ENCODE peak calls at places on chromosome 21, in four cellular contexts. F is kidney, L is fibroblast of lung, Y is tibial nerve. S is an unnamed sample.
A peak's percentile ranks its signal among the peaks of the same experiment; 100 is the strongest.

GRCh38 chr21:23801292-23801691 is 1806.0 kb downstream of the MRPL39 start:
- DNase-seq in F (no peak), L (no peak), Y (no peak), S (no peak)

GRCh38 chr21:41526478-41527087 is 18.6 kb upstream of the TMPRSS2 start:
- DNase-seq in F (no peak), L (no peak), Y (no peak), S (no peak)

GRCh38 chr21:33019885-33020557 is 5.7 kb upstream of the OLIG2 start:
- DNase-seq in F (no peak), L (no peak), Y (no peak), S (no peak)

GRCh38 chr21:39003982-39004775 is 179.1 kb downstream of the PSMG1 start:
- DNase-seq in F (no peak), L (peak; percentile 84), Y (no peak), S (no peak)

GRCh38 chr21:31623664-31624063 is 35.8 kb upstream of the SOD1 start:
- DNase-seq in F (no peak), L (no peak), Y (no peak), S (no peak)

GRCh38 chr21:40143822-40144525 is 276.7 kb downstream of the PCP4 start:
- DNase-seq in F (peak; percentile 69), L (peak; percentile 37), Y (peak; percentile 69), S (peak; percentile 54)

GRCh38 chr21:25862596-25862995 is 127.8 kb downstream of the GABPA start:
- DNase-seq in F (no peak), L (peak; percentile 68), Y (no peak), S (no peak)

GRCh38 chr21:15094706-15095105 is 29.9 kb upstream of the NRIP1 start:
- DNase-seq in F (no peak), L (peak; percentile 7), Y (no peak), S (no peak)

GRCh38 chr21:16908087-16908486 is 604.8 kb upstream of the CXADR start:
- DNase-seq in F (no peak), L (no peak), Y (peak; percentile 36), S (no peak)

GRCh38 chr21:19522384-19522783 is 1118.8 kb upstream of the TMPRSS15 start:
- DNase-seq in F (no peak), L (no peak), Y (no peak), S (no peak)

DNA sequence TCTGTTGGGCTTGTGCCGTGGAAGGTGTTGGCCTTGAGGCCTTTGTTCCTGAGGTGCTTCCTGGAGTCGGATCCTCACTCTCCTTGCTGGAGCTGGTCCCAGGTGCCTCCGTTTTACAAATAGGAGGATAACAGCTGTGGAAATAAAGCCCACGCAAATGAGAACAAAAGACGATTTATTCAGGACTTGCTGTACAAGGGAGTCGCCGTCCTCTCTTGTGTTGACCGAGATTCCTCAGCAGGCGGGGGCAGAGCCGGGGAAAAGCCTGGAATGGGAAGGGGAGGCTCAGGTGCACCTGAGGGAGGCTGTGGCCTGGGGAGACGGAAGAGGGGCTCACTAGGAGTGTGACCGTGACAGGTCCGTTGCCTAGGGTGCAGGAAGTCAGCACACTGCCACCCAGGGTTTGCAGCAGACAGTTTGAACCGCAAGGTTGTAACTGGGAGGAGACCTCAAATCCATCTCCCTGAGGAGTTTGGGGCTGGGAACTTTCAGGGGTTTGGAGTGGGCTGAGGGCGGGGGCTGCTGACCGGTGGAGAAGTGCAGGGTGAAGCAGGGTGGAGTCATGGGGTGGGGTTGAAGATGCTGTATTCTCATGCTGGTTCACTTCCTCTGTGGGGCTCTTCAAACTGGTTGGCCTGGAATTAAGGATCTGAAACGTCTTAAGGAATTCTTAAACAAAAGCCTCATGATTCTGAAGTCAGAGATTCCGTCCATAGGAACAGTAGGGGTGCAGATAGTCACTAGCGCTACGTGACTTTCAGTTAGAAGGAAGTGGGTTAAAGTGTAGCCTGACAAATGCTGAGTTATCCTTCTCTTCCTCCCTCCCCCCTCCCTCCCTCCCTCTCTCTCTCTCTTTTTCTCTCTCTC is 2.6 kb upstream of the CSTB start:
- DNase-seq in F (no peak), L (peak; percentile 29), Y (no peak), S (no peak)
- H3K4me1 ChIP-seq in F (peaks cover 4% of the 10 kb centered on the region), L (no peaks in the 10 kb centered on the region), Y (peaks cover 15% of the 10 kb centered on the region), S (no peaks in the 10 kb centered on the region)

GRCh38 chr21:22189278-22189677 is 1191.1 kb downstream of the NCAM2 start:
- DNase-seq in F (no peak), L (no peak), Y (no peak), S (no peak)
- H3K4me3 ChIP-seq in F (no peak overlapping the region), L (no peak overlapping the region), Y (no peak overlapping the region), S (no peak overlapping the region)

GRCh38 chr21:45641480-45642035 is 2.0 kb upstream of the PCBP3 start:
- DNase-seq in F (no peak), L (no peak), Y (no peak), S (no peak)
- H3K4me1 ChIP-seq in F (peaks cover 2% of the 10 kb centered on the region), L (no peaks in the 10 kb centered on the region), Y (no peaks in the 10 kb centered on the region), S (no peaks in the 10 kb centered on the region)

GRCh38 chr21:37712204-37712934 is 203.9 kb downstream of the KCNJ6 start:
- DNase-seq in F (no peak), L (peak; percentile 78), Y (peak; percentile 63), S (peak; percentile 89)

GRCh38 chr21:37710555-37711293 is 205.5 kb downstream of the KCNJ6 start:
- DNase-seq in F (no peak), L (peak; percentile 71), Y (no peak), S (no peak)

GRCh38 chr21:37711294-37711844 is 204.9 kb downstream of the KCNJ6 start:
- DNase-seq in F (no peak), L (no peak), Y (no peak), S (no peak)
- H3K4me3 ChIP-seq in F (no peak overlapping the region), L (no peak overlapping the region), Y (no peak overlapping the region), S (no peak overlapping the region)